ENCODE peak calls at places on chromosomes 12 and 14, in seven cellular contexts. One of them, this sample, is unnamed.

GRCh38 chr12:108141600-108142145 is 12.6 kb downstream of the WSCD2 start:
- DNase-seq in uterus: no peak
- DNase-seq in fibroblast of lung: no peak
- DNase-seq in OCI-LY7: no peak
- DNase-seq in CD8-positive, alpha-beta T cell: no peak
- DNase-seq in lung: no peak
- DNase-seq in astrocyte: no peak
- DNase-seq in this sample: no peak

GRCh38 chr14:106605548-106606448 is 1079.4 kb downstream of the TMEM121 start:
- DNase-seq in fibroblast of lung: no peak
- DNase-seq in CD8-positive, alpha-beta T cell: peak
- DNase-seq in uterus: no peak
- DNase-seq in OCI-LY7: peak
- DNase-seq in astrocyte: no peak
- DNase-seq in lung: no peak
- DNase-seq in this sample: no peak

GRCh38 chr14:69005432-69006148 is 26.5 kb upstream of the ACTN1 start:
- DNase-seq in uterus: peak
- DNase-seq in astrocyte: peak
- DNase-seq in lung: peak
- DNase-seq in CD8-positive, alpha-beta T cell: no peak
- DNase-seq in fibroblast of lung: peak
- DNase-seq in OCI-LY7: no peak
- DNase-seq in this sample: peak

GRCh38 chr14:71206766-71207371 is 299.6 kb downstream of the PCNX1 start:
- DNase-seq in CD8-positive, alpha-beta T cell: no peak
- DNase-seq in fibroblast of lung: peak
- DNase-seq in astrocyte: peak
- DNase-seq in uterus: peak
- DNase-seq in OCI-LY7: no peak
- DNase-seq in lung: no peak
- DNase-seq in this sample: peak

GRCh38 chr12:122841544-122842321 is 6.5 kb downstream of the HIP1R start:
- DNase-seq in fibroblast of lung: peak
- DNase-seq in lung: no peak
- DNase-seq in CD8-positive, alpha-beta T cell: no peak
- DNase-seq in OCI-LY7: no peak
- DNase-seq in astrocyte: peak
- DNase-seq in uterus: no peak
- DNase-seq in this sample: peak

GRCh38 chr12:34406996-34407300 is 384.7 kb downstream of the ALG10 start:
- DNase-seq in lung: peak
- DNase-seq in CD8-positive, alpha-beta T cell: peak
- DNase-seq in OCI-LY7: no peak
- DNase-seq in astrocyte: no peak
- DNase-seq in fibroblast of lung: no peak
- DNase-seq in uterus: peak
- DNase-seq in this sample: no peak

GRCh38 chr12:95498968-95499367 is 25.0 kb downstream of the METAP2 start:
- DNase-seq in astrocyte: no peak
- DNase-seq in uterus: no peak
- DNase-seq in fibroblast of lung: no peak
- DNase-seq in lung: no peak
- DNase-seq in CD8-positive, alpha-beta T cell: no peak
- DNase-seq in OCI-LY7: no peak
- DNase-seq in this sample: no peak

GRCh38 chr14:67971627-67972625 is 152.3 kb downstream of the RAD51B start:
- DNase-seq in OCI-LY7: no peak
- DNase-seq in CD8-positive, alpha-beta T cell: no peak
- DNase-seq in astrocyte: peak
- DNase-seq in uterus: no peak
- DNase-seq in fibroblast of lung: no peak
- DNase-seq in lung: no peak
- DNase-seq in this sample: no peak

GRCh38 chr12:78181544-78182162 is 351.0 kb downstream of the NAV3 start:
- DNase-seq in CD8-positive, alpha-beta T cell: no peak
- DNase-seq in lung: no peak
- DNase-seq in astrocyte: no peak
- DNase-seq in OCI-LY7: peak
- DNase-seq in fibroblast of lung: peak
- DNase-seq in uterus: no peak
- DNase-seq in this sample: peak

GRCh38 chr14:83071888-83072501 is 1538.3 kb upstream of the SEL1L start:
- DNase-seq in lung: no peak
- DNase-seq in uterus: no peak
- DNase-seq in astrocyte: no peak
- DNase-seq in fibroblast of lung: peak
- DNase-seq in OCI-LY7: peak
- DNase-seq in CD8-positive, alpha-beta T cell: no peak
- DNase-seq in this sample: no peak

GRCh38 chr14:101820283-101820798 is 58.8 kb downstream of the PPP2R5C start:
- DNase-seq in fibroblast of lung: no peak
- DNase-seq in lung: no peak
- DNase-seq in astrocyte: no peak
- DNase-seq in uterus: no peak
- DNase-seq in OCI-LY7: no peak
- DNase-seq in CD8-positive, alpha-beta T cell: peak
- DNase-seq in this sample: no peak

GRCh38 chr12:99265648-99266047 is 381.9 kb upstream of the GARIN6 start:
- DNase-seq in fibroblast of lung: no peak
- DNase-seq in CD8-positive, alpha-beta T cell: no peak
- DNase-seq in OCI-LY7: no peak
- DNase-seq in uterus: no peak
- DNase-seq in astrocyte: no peak
- DNase-seq in lung: no peak
- DNase-seq in this sample: no peak

GRCh38 chr12:6039894-6040601 is 84.4 kb downstream of the VWF start:
- DNase-seq in lung: peak
- DNase-seq in fibroblast of lung: peak
- DNase-seq in uterus: peak
- DNase-seq in CD8-positive, alpha-beta T cell: peak
- DNase-seq in OCI-LY7: peak
- DNase-seq in astrocyte: peak
- DNase-seq in this sample: peak

GRCh38 chr14:100864960-100865681 is 38.4 kb downstream of the RTL1 start:
- DNase-seq in fibroblast of lung: no peak
- DNase-seq in uterus: no peak
- DNase-seq in OCI-LY7: no peak
- DNase-seq in astrocyte: peak
- DNase-seq in CD8-positive, alpha-beta T cell: no peak
- DNase-seq in lung: no peak
- DNase-seq in this sample: no peak

GRCh38 chr12:70994217-70994788 is 73.8 kb upstream of the PTPRR start:
- DNase-seq in CD8-positive, alpha-beta T cell: no peak
- DNase-seq in uterus: no peak
- DNase-seq in astrocyte: peak
- DNase-seq in fibroblast of lung: peak
- DNase-seq in OCI-LY7: no peak
- DNase-seq in lung: no peak
- DNase-seq in this sample: peak

GRCh38 chr12:5661820-5662219 is 229.9 kb downstream of the NTF3 start:
- DNase-seq in OCI-LY7: no peak
- DNase-seq in uterus: no peak
- DNase-seq in astrocyte: no peak
- DNase-seq in fibroblast of lung: no peak
- DNase-seq in lung: no peak
- DNase-seq in CD8-positive, alpha-beta T cell: no peak
- DNase-seq in this sample: no peak

GRCh38 chr14:87139299-87139698 is 853.7 kb downstream of the GALC start:
- DNase-seq in lung: no peak
- DNase-seq in CD8-positive, alpha-beta T cell: no peak
- DNase-seq in uterus: no peak
- DNase-seq in fibroblast of lung: no peak
- DNase-seq in OCI-LY7: no peak
- DNase-seq in astrocyte: peak
- DNase-seq in this sample: no peak

GRCh38 chr12:81257952-81258551 is 180.2 kb downstream of the ACSS3 start:
- DNase-seq in astrocyte: peak
- DNase-seq in CD8-positive, alpha-beta T cell: no peak
- DNase-seq in lung: no peak
- DNase-seq in fibroblast of lung: peak
- DNase-seq in OCI-LY7: peak
- DNase-seq in uterus: no peak
- DNase-seq in this sample: peak
- TF ChIP-seq CTCF in astrocyte: peak
- TF ChIP-seq CTCF in CD8-positive, alpha-beta T cell: no peak
- TF ChIP-seq CTCF in lung: no peak
- TF ChIP-seq CTCF in fibroblast of lung: peak
- TF ChIP-seq CTCF in OCI-LY7: peak
- TF ChIP-seq CTCF in uterus: peak
- TF ChIP-seq CTCF in this sample: peak

GRCh38 chr12:9114946-9115345 is 773 bp downstream of the A2M start:
- DNase-seq in astrocyte: no peak
- DNase-seq in CD8-positive, alpha-beta T cell: no peak
- DNase-seq in fibroblast of lung: no peak
- DNase-seq in lung: no peak
- DNase-seq in OCI-LY7: no peak
- DNase-seq in uterus: no peak
- DNase-seq in this sample: no peak

GRCh38 chr12:9112076-9112853 is 3.5 kb downstream of the A2M start:
- DNase-seq in uterus: no peak
- DNase-seq in OCI-LY7: no peak
- DNase-seq in astrocyte: no peak
- DNase-seq in fibroblast of lung: no peak
- DNase-seq in CD8-positive, alpha-beta T cell: no peak
- DNase-seq in lung: no peak
- DNase-seq in this sample: no peak

GRCh38 chr12:9113296-9113986 is 2.3 kb downstream of the A2M start:
- DNase-seq in lung: no peak
- DNase-seq in fibroblast of lung: no peak
- DNase-seq in OCI-LY7: no peak
- DNase-seq in CD8-positive, alpha-beta T cell: no peak
- DNase-seq in astrocyte: no peak
- DNase-seq in uterus: no peak
- DNase-seq in this sample: no peak

GRCh38 chr12:9115731-9116689 is at the start of gene A2M:
- DNase-seq in CD8-positive, alpha-beta T cell: no peak
- DNase-seq in fibroblast of lung: peak
- DNase-seq in astrocyte: peak
- DNase-seq in lung: no peak
- DNase-seq in uterus: peak
- DNase-seq in OCI-LY7: no peak
- DNase-seq in this sample: no peak

DNA sequence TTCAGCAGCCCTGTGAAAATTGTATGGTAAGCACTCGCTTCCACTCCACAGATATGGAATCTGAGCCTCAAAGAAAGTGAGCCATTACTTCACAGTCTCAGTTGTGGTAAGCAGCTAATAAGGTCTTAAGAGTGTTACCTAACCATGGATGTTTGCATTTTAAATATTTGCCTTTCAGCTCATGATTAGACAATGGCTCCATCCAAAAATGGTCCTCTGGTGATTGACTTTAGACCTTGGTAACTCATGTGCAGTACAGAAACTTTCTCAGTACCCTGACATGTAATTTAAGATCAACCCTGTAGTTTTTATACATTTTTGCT is 1.8 kb downstream of the A2M start:
- DNase-seq in lung: no peak
- DNase-seq in CD8-positive, alpha-beta T cell: no peak
- DNase-seq in fibroblast of lung: no peak
- DNase-seq in astrocyte: no peak
- DNase-seq in OCI-LY7: no peak
- DNase-seq in uterus: no peak
- DNase-seq in this sample: no peak
- H3K4me3 ChIP-seq in lung: peak
- H3K4me3 ChIP-seq in CD8-positive, alpha-beta T cell: no peak
- H3K4me3 ChIP-seq in fibroblast of lung: peak
- H3K4me3 ChIP-seq in astrocyte: no peak
- H3K4me3 ChIP-seq in OCI-LY7: no peak
- H3K4me3 ChIP-seq in uterus: peak
- H3K4me3 ChIP-seq in this sample: no peak

GRCh38 chr12:67854351-67854750 is 134.9 kb upstream of the IFNG-AS1 start:
- DNase-seq in lung: no peak
- DNase-seq in astrocyte: peak
- DNase-seq in OCI-LY7: no peak
- DNase-seq in fibroblast of lung: no peak
- DNase-seq in uterus: no peak
- DNase-seq in CD8-positive, alpha-beta T cell: no peak
- DNase-seq in this sample: no peak

GRCh38 chr12:67855103-67855502 is 134.1 kb upstream of the IFNG-AS1 start:
- DNase-seq in uterus: no peak
- DNase-seq in fibroblast of lung: no peak
- DNase-seq in lung: no peak
- DNase-seq in astrocyte: peak
- DNase-seq in OCI-LY7: no peak
- DNase-seq in CD8-positive, alpha-beta T cell: no peak
- DNase-seq in this sample: peak

DNA sequence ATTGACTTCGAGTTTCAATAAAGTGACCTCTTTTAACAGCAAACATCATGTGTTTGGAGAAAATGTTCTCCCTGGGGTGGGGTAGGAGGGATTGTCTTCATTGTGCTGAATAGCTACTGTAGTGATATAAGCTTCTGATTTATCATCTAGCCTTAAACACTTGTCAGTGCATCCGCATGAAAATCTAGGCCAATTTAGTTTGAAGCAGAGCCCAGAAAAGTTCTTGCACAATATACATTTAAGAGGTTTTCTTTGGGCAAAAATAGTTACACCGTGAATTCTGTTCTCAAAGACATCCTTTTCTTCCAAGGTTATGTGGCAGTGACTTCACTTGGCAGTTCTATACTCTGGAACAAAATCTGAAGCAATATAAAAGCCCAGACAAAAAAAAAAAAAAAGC is 136.0 kb upstream of the IFNG-AS1 start:
- DNase-seq in OCI-LY7: no peak
- DNase-seq in lung: no peak
- DNase-seq in fibroblast of lung: peak
- DNase-seq in astrocyte: peak
- DNase-seq in uterus: no peak
- DNase-seq in CD8-positive, alpha-beta T cell: no peak
- DNase-seq in this sample: no peak
- H3K27ac ChIP-seq in OCI-LY7: no peak
- H3K27ac ChIP-seq in lung: no peak
- H3K27ac ChIP-seq in fibroblast of lung: no peak
- H3K27ac ChIP-seq in astrocyte: no peak
- H3K27ac ChIP-seq in uterus: no peak
- H3K27ac ChIP-seq in CD8-positive, alpha-beta T cell: no peak
- H3K27ac ChIP-seq in this sample: no peak

GRCh38 chr12:104342147-104342546 is 38.6 kb downstream of the EID3 start:
- DNase-seq in lung: no peak
- DNase-seq in fibroblast of lung: no peak
- DNase-seq in astrocyte: no peak
- DNase-seq in CD8-positive, alpha-beta T cell: no peak
- DNase-seq in uterus: no peak
- DNase-seq in OCI-LY7: no peak
- DNase-seq in this sample: no peak

GRCh38 chr12:104340917-104341611 is 37.5 kb downstream of the EID3 start:
- DNase-seq in astrocyte: no peak
- DNase-seq in lung: no peak
- DNase-seq in uterus: no peak
- DNase-seq in fibroblast of lung: no peak
- DNase-seq in CD8-positive, alpha-beta T cell: no peak
- DNase-seq in OCI-LY7: no peak
- DNase-seq in this sample: no peak

GRCh38 chr12:104340177-104340576 is 36.6 kb downstream of the EID3 start:
- DNase-seq in lung: no peak
- DNase-seq in OCI-LY7: no peak
- DNase-seq in astrocyte: peak
- DNase-seq in fibroblast of lung: peak
- DNase-seq in uterus: no peak
- DNase-seq in CD8-positive, alpha-beta T cell: no peak
- DNase-seq in this sample: no peak

GRCh38 chr12:104337030-104337558 is 33.6 kb downstream of the EID3 start:
- DNase-seq in OCI-LY7: no peak
- DNase-seq in uterus: no peak
- DNase-seq in lung: no peak
- DNase-seq in astrocyte: no peak
- DNase-seq in fibroblast of lung: no peak
- DNase-seq in CD8-positive, alpha-beta T cell: no peak
- DNase-seq in this sample: no peak

GRCh38 chr12:104339663-104340062 is 36.1 kb downstream of the EID3 start:
- DNase-seq in astrocyte: peak
- DNase-seq in lung: no peak
- DNase-seq in CD8-positive, alpha-beta T cell: no peak
- DNase-seq in uterus: no peak
- DNase-seq in fibroblast of lung: no peak
- DNase-seq in OCI-LY7: no peak
- DNase-seq in this sample: no peak
- TF ChIP-seq CTCF in astrocyte: peak
- TF ChIP-seq CTCF in lung: no peak
- TF ChIP-seq CTCF in CD8-positive, alpha-beta T cell: no peak
- TF ChIP-seq CTCF in uterus: no peak
- TF ChIP-seq CTCF in fibroblast of lung: no peak
- TF ChIP-seq CTCF in OCI-LY7: peak
- TF ChIP-seq CTCF in this sample: no peak

This sample was measured in brain microvascular endothelial cell.